ENCODE peak calls at places on chromosomes 4 and X, in nine cellular contexts. One of them, this sample, is unnamed.

GRCh38 chr4:85720736-85721135 is 245.8 kb downstream of the ARHGAP24 start:
- DNase-seq in heart right ventricle: no peak
- DNase-seq in cardiac muscle cell: peak; percentile 62
- DNase-seq in GM13976: no peak
- DNase-seq in BJ: no peak
- DNase-seq in hepatocyte: peak; percentile 20
- DNase-seq in tibial nerve: no peak
- DNase-seq in neural crest cell: no peak
- DNase-seq in WTC11: no peak
- DNase-seq in this sample: no peak

GRCh38 chrX:31461266-31461665 is 389.4 kb upstream of the FTHL17 start:
- DNase-seq in WTC11: no peak
- DNase-seq in hepatocyte: no peak
- DNase-seq in neural crest cell: no peak
- DNase-seq in BJ: no peak
- DNase-seq in tibial nerve: no peak
- DNase-seq in heart right ventricle: no peak
- DNase-seq in cardiac muscle cell: no peak
- DNase-seq in GM13976: no peak
- DNase-seq in this sample: no peak

GRCh38 chrX:15906544-15906943 is 51.9 kb upstream of the AP1S2 start:
- DNase-seq in GM13976: no peak
- DNase-seq in hepatocyte: no peak
- DNase-seq in tibial nerve: no peak
- DNase-seq in BJ: no peak
- DNase-seq in cardiac muscle cell: no peak
- DNase-seq in heart right ventricle: no peak
- DNase-seq in neural crest cell: no peak
- DNase-seq in WTC11: no peak
- DNase-seq in this sample: no peak

GRCh38 chrX:123884809-123885408 is 25.1 kb downstream of the XIAP start:
- DNase-seq in GM13976: peak; percentile 50
- DNase-seq in hepatocyte: peak; percentile 73
- DNase-seq in heart right ventricle: peak; percentile 8
- DNase-seq in tibial nerve: no peak
- DNase-seq in cardiac muscle cell: peak; percentile 60
- DNase-seq in BJ: no peak
- DNase-seq in neural crest cell: peak; percentile 8
- DNase-seq in WTC11: no peak
- DNase-seq in this sample: peak; percentile 6

GRCh38 chrX:45850775-45851433 is 650.2 kb upstream of the DIPK2B start:
- DNase-seq in neural crest cell: peak; percentile 3
- DNase-seq in cardiac muscle cell: peak; percentile 42
- DNase-seq in tibial nerve: no peak
- DNase-seq in WTC11: peak; percentile 28
- DNase-seq in BJ: no peak
- DNase-seq in GM13976: peak; percentile 20
- DNase-seq in hepatocyte: peak; percentile 50
- DNase-seq in heart right ventricle: peak; percentile 3
- DNase-seq in this sample: peak; percentile 26

GRCh38 chr4:174255374-174255773 is 28.1 kb downstream of the FBXO8 start:
- DNase-seq in tibial nerve: no peak
- DNase-seq in neural crest cell: no peak
- DNase-seq in GM13976: no peak
- DNase-seq in heart right ventricle: no peak
- DNase-seq in hepatocyte: no peak
- DNase-seq in BJ: no peak
- DNase-seq in cardiac muscle cell: no peak
- DNase-seq in WTC11: no peak
- DNase-seq in this sample: no peak

GRCh38 chrX:151899622-151900021 is 13.1 kb upstream of the MAGEA4 start:
- DNase-seq in cardiac muscle cell: peak; percentile 33
- DNase-seq in GM13976: no peak
- DNase-seq in WTC11: no peak
- DNase-seq in neural crest cell: no peak
- DNase-seq in BJ: no peak
- DNase-seq in hepatocyte: no peak
- DNase-seq in heart right ventricle: no peak
- DNase-seq in tibial nerve: no peak
- DNase-seq in this sample: no peak

GRCh38 chr4:124862261-124862660 is 149.7 kb upstream of the ANKRD50 start:
- DNase-seq in WTC11: no peak
- DNase-seq in cardiac muscle cell: peak; percentile 28
- DNase-seq in GM13976: no peak
- DNase-seq in tibial nerve: no peak
- DNase-seq in BJ: no peak
- DNase-seq in hepatocyte: no peak
- DNase-seq in neural crest cell: no peak
- DNase-seq in heart right ventricle: no peak
- DNase-seq in this sample: no peak

GRCh38 chrX:106168107-106168506 is at the start of gene PWWP3B:
- DNase-seq in heart right ventricle: peak; percentile 11
- DNase-seq in BJ: no peak
- DNase-seq in hepatocyte: peak; percentile 79
- DNase-seq in cardiac muscle cell: peak; percentile 70
- DNase-seq in tibial nerve: peak; percentile 21
- DNase-seq in GM13976: no peak
- DNase-seq in neural crest cell: peak; percentile 21
- DNase-seq in WTC11: peak; percentile 36
- DNase-seq in this sample: no peak

GRCh38 chr4:20543131-20543530 is 157.1 kb upstream of the PACRGL start:
- DNase-seq in WTC11: no peak
- DNase-seq in tibial nerve: no peak
- DNase-seq in neural crest cell: no peak
- DNase-seq in cardiac muscle cell: no peak
- DNase-seq in heart right ventricle: no peak
- DNase-seq in GM13976: no peak
- DNase-seq in hepatocyte: no peak
- DNase-seq in BJ: no peak
- DNase-seq in this sample: no peak

GRCh38 chr4:20538922-20539321 is 161.3 kb upstream of the PACRGL start:
- DNase-seq in neural crest cell: no peak
- DNase-seq in tibial nerve: no peak
- DNase-seq in BJ: no peak
- DNase-seq in hepatocyte: no peak
- DNase-seq in WTC11: no peak
- DNase-seq in cardiac muscle cell: no peak
- DNase-seq in GM13976: no peak
- DNase-seq in heart right ventricle: no peak
- DNase-seq in this sample: no peak

DNA sequence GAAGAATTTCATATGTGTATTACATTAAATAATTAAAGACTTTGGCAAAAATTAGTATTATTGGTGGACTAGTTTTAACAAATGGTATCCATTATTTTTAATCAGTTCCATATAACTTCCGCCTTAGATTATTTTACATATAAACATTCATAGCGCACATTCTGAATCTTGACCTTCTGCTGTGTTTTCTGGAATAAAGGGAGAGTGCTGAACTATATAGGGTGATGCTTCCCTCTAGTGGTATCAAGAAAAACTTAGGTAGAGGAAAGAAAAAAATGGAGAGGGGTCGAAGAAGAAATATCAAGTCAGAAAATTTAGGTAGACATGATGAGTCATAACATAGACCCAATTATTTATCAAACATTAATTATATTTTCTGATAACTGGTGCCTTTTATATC is 155.6 kb upstream of the PACRGL start:
- DNase-seq in neural crest cell: no peak
- DNase-seq in GM13976: no peak
- DNase-seq in tibial nerve: no peak
- DNase-seq in hepatocyte: peak; percentile 48
- DNase-seq in BJ: no peak
- DNase-seq in WTC11: no peak
- DNase-seq in heart right ventricle: no peak
- DNase-seq in cardiac muscle cell: peak; percentile 73
- DNase-seq in this sample: no peak
- TF ChIP-seq CTCF in neural crest cell: peak; percentile 79
- TF ChIP-seq CTCF in GM13976: no peak
- TF ChIP-seq CTCF in tibial nerve: peak; percentile 49
- TF ChIP-seq CTCF in hepatocyte: peak; percentile 68
- TF ChIP-seq CTCF in BJ: peak; percentile 54
- TF ChIP-seq CTCF in WTC11: peak; percentile 23
- TF ChIP-seq CTCF in heart right ventricle: peak; percentile 58
- TF ChIP-seq CTCF in cardiac muscle cell: peak; percentile 58
- TF ChIP-seq CTCF in this sample: peak; percentile 66

DNA sequence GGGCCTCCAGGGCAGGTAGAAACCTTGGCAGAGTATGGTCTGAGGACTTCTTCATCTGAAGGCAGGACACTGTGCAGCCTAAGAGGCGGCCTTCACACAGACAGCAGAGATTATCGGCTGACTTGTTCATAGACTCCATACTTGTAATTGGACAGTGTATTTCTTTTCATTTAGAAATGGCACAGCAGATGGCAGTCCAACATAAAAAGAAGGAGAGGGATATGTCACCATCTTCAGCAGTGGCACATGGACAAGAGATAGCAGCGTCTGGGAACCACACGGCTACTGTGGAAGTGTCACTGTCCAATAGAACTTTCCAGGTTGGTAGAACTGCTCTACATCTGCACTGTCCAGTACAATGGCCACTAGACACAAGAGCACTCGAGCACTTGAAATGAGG is 21.7 kb upstream of the GEMIN8 start:
- DNase-seq in WTC11: no peak
- DNase-seq in BJ: no peak
- DNase-seq in neural crest cell: no peak
- DNase-seq in hepatocyte: no peak
- DNase-seq in GM13976: no peak
- DNase-seq in cardiac muscle cell: no peak
- DNase-seq in heart right ventricle: no peak
- DNase-seq in tibial nerve: no peak
- DNase-seq in this sample: no peak
- TF ChIP-seq CTCF in WTC11: no peak
- TF ChIP-seq CTCF in BJ: no peak
- TF ChIP-seq CTCF in neural crest cell: no peak
- TF ChIP-seq CTCF in hepatocyte: peak; percentile 17
- TF ChIP-seq CTCF in GM13976: no peak
- TF ChIP-seq CTCF in cardiac muscle cell: no peak
- TF ChIP-seq CTCF in heart right ventricle: no peak
- TF ChIP-seq CTCF in tibial nerve: no peak
- TF ChIP-seq CTCF in this sample: no peak

GRCh38 chr4:4524364-4524763 is 17.5 kb downstream of the STX18 start:
- DNase-seq in tibial nerve: no peak
- DNase-seq in GM13976: peak; percentile 59
- DNase-seq in WTC11: peak; percentile 28
- DNase-seq in heart right ventricle: no peak
- DNase-seq in BJ: no peak
- DNase-seq in neural crest cell: no peak
- DNase-seq in cardiac muscle cell: no peak
- DNase-seq in hepatocyte: no peak
- DNase-seq in this sample: peak; percentile 9

GRCh38 chr4:4518747-4519146 is 23.1 kb downstream of the STX18 start:
- DNase-seq in WTC11: no peak
- DNase-seq in hepatocyte: no peak
- DNase-seq in BJ: no peak
- DNase-seq in tibial nerve: no peak
- DNase-seq in GM13976: no peak
- DNase-seq in cardiac muscle cell: no peak
- DNase-seq in heart right ventricle: no peak
- DNase-seq in neural crest cell: no peak
- DNase-seq in this sample: no peak

GRCh38 chr4:4521767-4522166 is 20.1 kb downstream of the STX18 start:
- DNase-seq in WTC11: no peak
- DNase-seq in BJ: no peak
- DNase-seq in heart right ventricle: no peak
- DNase-seq in neural crest cell: no peak
- DNase-seq in GM13976: no peak
- DNase-seq in hepatocyte: no peak
- DNase-seq in tibial nerve: no peak
- DNase-seq in cardiac muscle cell: no peak
- DNase-seq in this sample: no peak

GRCh38 chr4:4521069-4521468 is 20.8 kb downstream of the STX18 start:
- DNase-seq in WTC11: peak; percentile 34
- DNase-seq in BJ: no peak
- DNase-seq in neural crest cell: no peak
- DNase-seq in tibial nerve: no peak
- DNase-seq in hepatocyte: no peak
- DNase-seq in GM13976: no peak
- DNase-seq in cardiac muscle cell: no peak
- DNase-seq in heart right ventricle: no peak
- DNase-seq in this sample: no peak

DNA sequence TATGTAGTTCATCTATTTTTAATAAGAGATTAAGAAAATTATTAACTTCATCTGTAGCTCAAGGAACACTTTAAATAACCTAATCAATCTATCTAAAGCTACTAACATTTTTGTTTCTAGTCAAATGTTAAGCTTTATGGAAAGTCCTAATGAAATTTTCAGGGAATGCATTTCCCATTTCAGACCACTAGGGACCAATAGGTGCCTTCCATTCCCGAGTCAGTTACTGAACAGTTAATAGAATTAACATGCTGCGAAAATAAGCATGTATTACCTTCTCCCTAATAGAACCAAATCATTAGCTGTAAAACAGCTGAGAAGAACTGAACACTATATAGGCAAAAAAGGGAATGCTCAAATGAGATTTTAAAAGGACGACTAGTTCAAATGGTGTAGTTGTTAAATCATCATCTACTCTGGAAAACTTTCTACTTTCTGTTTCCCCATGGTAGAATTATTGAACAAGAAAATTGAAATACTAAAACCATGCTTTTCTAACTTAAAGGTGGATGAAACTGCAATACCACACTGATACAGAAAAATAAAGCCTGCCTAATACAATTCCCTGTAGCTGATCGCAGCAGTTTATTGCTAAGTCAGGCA is 22.5 kb downstream of the STX18 start:
- DNase-seq in BJ: no peak
- DNase-seq in neural crest cell: no peak
- DNase-seq in WTC11: no peak
- DNase-seq in GM13976: no peak
- DNase-seq in cardiac muscle cell: peak; percentile 38
- DNase-seq in hepatocyte: no peak
- DNase-seq in tibial nerve: no peak
- DNase-seq in heart right ventricle: no peak
- DNase-seq in this sample: no peak
- TF ChIP-seq CTCF in BJ: peak; percentile 68
- TF ChIP-seq CTCF in neural crest cell: peak; percentile 76
- TF ChIP-seq CTCF in WTC11: peak; percentile 39
- TF ChIP-seq CTCF in GM13976: no peak
- TF ChIP-seq CTCF in cardiac muscle cell: peak; percentile 69
- TF ChIP-seq CTCF in hepatocyte: peak; percentile 52
- TF ChIP-seq CTCF in tibial nerve: peak; percentile 34
- TF ChIP-seq CTCF in heart right ventricle: peak; percentile 29
- TF ChIP-seq CTCF in this sample: peak; percentile 72

GRCh38 chr4:70533211-70533610 is 14.8 kb downstream of the AMTN start:
- DNase-seq in tibial nerve: no peak
- DNase-seq in GM13976: no peak
- DNase-seq in heart right ventricle: no peak
- DNase-seq in BJ: no peak
- DNase-seq in hepatocyte: no peak
- DNase-seq in WTC11: no peak
- DNase-seq in neural crest cell: no peak
- DNase-seq in cardiac muscle cell: no peak
- DNase-seq in this sample: no peak

GRCh38 chr4:70533791-70534190 is 15.4 kb downstream of the AMTN start:
- DNase-seq in tibial nerve: no peak
- DNase-seq in neural crest cell: no peak
- DNase-seq in cardiac muscle cell: no peak
- DNase-seq in hepatocyte: no peak
- DNase-seq in GM13976: no peak
- DNase-seq in BJ: no peak
- DNase-seq in WTC11: no peak
- DNase-seq in heart right ventricle: no peak
- DNase-seq in this sample: no peak

GRCh38 chr4:70530997-70531396 is 12.6 kb downstream of the AMTN start:
- DNase-seq in WTC11: no peak
- DNase-seq in hepatocyte: no peak
- DNase-seq in GM13976: no peak
- DNase-seq in tibial nerve: no peak
- DNase-seq in cardiac muscle cell: no peak
- DNase-seq in BJ: no peak
- DNase-seq in neural crest cell: no peak
- DNase-seq in heart right ventricle: no peak
- DNase-seq in this sample: no peak

GRCh38 chr4:70531981-70532380 is 13.6 kb downstream of the AMTN start:
- DNase-seq in hepatocyte: no peak
- DNase-seq in neural crest cell: no peak
- DNase-seq in tibial nerve: no peak
- DNase-seq in cardiac muscle cell: no peak
- DNase-seq in heart right ventricle: no peak
- DNase-seq in BJ: no peak
- DNase-seq in GM13976: no peak
- DNase-seq in WTC11: no peak
- DNase-seq in this sample: no peak
- TF ChIP-seq CTCF in hepatocyte: no peak
- TF ChIP-seq CTCF in neural crest cell: peak; percentile 34
- TF ChIP-seq CTCF in tibial nerve: no peak
- TF ChIP-seq CTCF in cardiac muscle cell: no peak
- TF ChIP-seq CTCF in heart right ventricle: no peak
- TF ChIP-seq CTCF in BJ: no peak
- TF ChIP-seq CTCF in GM13976: no peak
- TF ChIP-seq CTCF in WTC11: no peak
- TF ChIP-seq CTCF in this sample: peak; percentile 51

This sample was measured in endothelial cell.